ENCODE peak calls at places on chromosomes 1 and 21, in six cellular contexts. One of them, this sample, is unnamed.

GRCh38 chr1:195237161-195237889 is 1370.9 kb downstream of the KCNT2 start:
- DNase-seq in lower lobe of right lung: no peak
- DNase-seq in neural crest cell: no peak
- DNase-seq in CD8-positive, alpha-beta T cell: no peak
- DNase-seq in stomach: no peak
- DNase-seq in OCI-LY7: no peak
- DNase-seq in this sample: no peak

GRCh38 chr1:180603223-180603849 is 28.5 kb upstream of the XPR1 start:
- DNase-seq in CD8-positive, alpha-beta T cell: no peak
- DNase-seq in neural crest cell: no peak
- DNase-seq in stomach: no peak
- DNase-seq in lower lobe of right lung: no peak
- DNase-seq in OCI-LY7: no peak
- DNase-seq in this sample: no peak

GRCh38 chr1:235225299-235225698 is 64.2 kb upstream of the RBM34 start:
- DNase-seq in stomach: no peak
- DNase-seq in CD8-positive, alpha-beta T cell: no peak
- DNase-seq in lower lobe of right lung: no peak
- DNase-seq in neural crest cell: no peak
- DNase-seq in OCI-LY7: no peak
- DNase-seq in this sample: no peak

GRCh38 chr1:209755926-209756607 is at the start of gene TRAF3IP3:
- DNase-seq in neural crest cell: no peak
- DNase-seq in OCI-LY7: peak; percentile 86
- DNase-seq in CD8-positive, alpha-beta T cell: peak; percentile 72
- DNase-seq in lower lobe of right lung: peak; percentile 61
- DNase-seq in stomach: peak; percentile 52
- DNase-seq in this sample: peak; percentile 76

GRCh38 chr21:27062441-27062840 is 95.6 kb upstream of the ADAMTS5 start:
- DNase-seq in neural crest cell: no peak
- DNase-seq in stomach: no peak
- DNase-seq in OCI-LY7: no peak
- DNase-seq in CD8-positive, alpha-beta T cell: no peak
- DNase-seq in lower lobe of right lung: no peak
- DNase-seq in this sample: no peak

GRCh38 chr1:53552146-53552940 is 93.1 kb downstream of the DMRTB1 start:
- DNase-seq in lower lobe of right lung: peak; percentile 42
- DNase-seq in OCI-LY7: no peak
- DNase-seq in neural crest cell: no peak
- DNase-seq in stomach: no peak
- DNase-seq in CD8-positive, alpha-beta T cell: peak; percentile 0
- DNase-seq in this sample: no peak

GRCh38 chr1:19768321-19769210 is 31.1 kb downstream of the TMCO4 start:
- DNase-seq in stomach: no peak
- DNase-seq in lower lobe of right lung: no peak
- DNase-seq in neural crest cell: no peak
- DNase-seq in OCI-LY7: no peak
- DNase-seq in CD8-positive, alpha-beta T cell: no peak
- DNase-seq in this sample: no peak

GRCh38 chr1:37764888-37765441 is at the start of gene EPHA10:
- DNase-seq in stomach: no peak
- DNase-seq in CD8-positive, alpha-beta T cell: no peak
- DNase-seq in OCI-LY7: no peak
- DNase-seq in neural crest cell: peak; percentile 35
- DNase-seq in lower lobe of right lung: no peak
- DNase-seq in this sample: no peak

GRCh38 chr1:217026506-217026905 is 303.3 kb upstream of the ESRRG start:
- DNase-seq in stomach: no peak
- DNase-seq in lower lobe of right lung: no peak
- DNase-seq in OCI-LY7: no peak
- DNase-seq in CD8-positive, alpha-beta T cell: no peak
- DNase-seq in neural crest cell: no peak
- DNase-seq in this sample: no peak

GRCh38 chr1:81780705-81781454 is 19.9 kb upstream of the ADGRL2 start:
- DNase-seq in OCI-LY7: no peak
- DNase-seq in neural crest cell: no peak
- DNase-seq in lower lobe of right lung: no peak
- DNase-seq in CD8-positive, alpha-beta T cell: no peak
- DNase-seq in stomach: no peak
- DNase-seq in this sample: no peak

GRCh38 chr1:14113271-14113670 is 413.3 kb downstream of the PRDM2 start:
- DNase-seq in stomach: no peak
- DNase-seq in OCI-LY7: no peak
- DNase-seq in lower lobe of right lung: no peak
- DNase-seq in neural crest cell: no peak
- DNase-seq in CD8-positive, alpha-beta T cell: no peak
- DNase-seq in this sample: no peak

GRCh38 chr1:14112613-14113012 is 412.6 kb downstream of the PRDM2 start:
- DNase-seq in neural crest cell: no peak
- DNase-seq in OCI-LY7: no peak
- DNase-seq in lower lobe of right lung: no peak
- DNase-seq in stomach: no peak
- DNase-seq in CD8-positive, alpha-beta T cell: no peak
- DNase-seq in this sample: no peak

GRCh38 chr1:14111121-14111520 is 411.1 kb downstream of the PRDM2 start:
- DNase-seq in neural crest cell: no peak
- DNase-seq in lower lobe of right lung: no peak
- DNase-seq in CD8-positive, alpha-beta T cell: no peak
- DNase-seq in stomach: no peak
- DNase-seq in OCI-LY7: no peak
- DNase-seq in this sample: no peak

GRCh38 chr1:14115976-14116375 is 416.0 kb downstream of the PRDM2 start:
- DNase-seq in neural crest cell: no peak
- DNase-seq in CD8-positive, alpha-beta T cell: no peak
- DNase-seq in lower lobe of right lung: no peak
- DNase-seq in stomach: no peak
- DNase-seq in OCI-LY7: no peak
- DNase-seq in this sample: no peak

GRCh38 chr1:14113841-14114567 is 414.0 kb downstream of the PRDM2 start:
- DNase-seq in lower lobe of right lung: peak; percentile 46
- DNase-seq in OCI-LY7: peak; percentile 92
- DNase-seq in stomach: no peak
- DNase-seq in neural crest cell: peak; percentile 47
- DNase-seq in CD8-positive, alpha-beta T cell: no peak
- DNase-seq in this sample: peak; percentile 29
- TF ChIP-seq CTCF in lower lobe of right lung: peak; percentile 60
- TF ChIP-seq CTCF in OCI-LY7: peak; percentile 94
- TF ChIP-seq CTCF in stomach: no peak
- TF ChIP-seq CTCF in neural crest cell: peak; percentile 73
- TF ChIP-seq CTCF in CD8-positive, alpha-beta T cell: no peak
- TF ChIP-seq CTCF in this sample: no peak

GRCh38 chr1:220544901-220545303 is 17.0 kb downstream of the MARK1 start:
- DNase-seq in OCI-LY7: peak; percentile 1
- DNase-seq in lower lobe of right lung: no peak
- DNase-seq in neural crest cell: no peak
- DNase-seq in stomach: no peak
- DNase-seq in CD8-positive, alpha-beta T cell: no peak
- DNase-seq in this sample: no peak
- TF ChIP-seq CTCF in OCI-LY7: peak; percentile 40
- TF ChIP-seq CTCF in lower lobe of right lung: no peak
- TF ChIP-seq CTCF in neural crest cell: peak; percentile 34
- TF ChIP-seq CTCF in stomach: peak; percentile 11
- TF ChIP-seq CTCF in CD8-positive, alpha-beta T cell: no peak
- TF ChIP-seq CTCF in this sample: peak; percentile 3

GRCh38 chr1:23848673-23849616 is 19.1 kb downstream of the FUCA1 start:
- DNase-seq in OCI-LY7: no peak
- DNase-seq in lower lobe of right lung: no peak
- DNase-seq in neural crest cell: no peak
- DNase-seq in stomach: no peak
- DNase-seq in CD8-positive, alpha-beta T cell: no peak
- DNase-seq in this sample: no peak

GRCh38 chr1:23854568-23854967 is 13.5 kb downstream of the FUCA1 start:
- DNase-seq in stomach: no peak
- DNase-seq in OCI-LY7: peak; percentile 54
- DNase-seq in lower lobe of right lung: no peak
- DNase-seq in CD8-positive, alpha-beta T cell: no peak
- DNase-seq in neural crest cell: no peak
- DNase-seq in this sample: no peak
- TF ChIP-seq CTCF in stomach: no peak
- TF ChIP-seq CTCF in OCI-LY7: peak; percentile 77
- TF ChIP-seq CTCF in lower lobe of right lung: no peak
- TF ChIP-seq CTCF in CD8-positive, alpha-beta T cell: no peak
- TF ChIP-seq CTCF in neural crest cell: no peak
- TF ChIP-seq CTCF in this sample: no peak

DNA sequence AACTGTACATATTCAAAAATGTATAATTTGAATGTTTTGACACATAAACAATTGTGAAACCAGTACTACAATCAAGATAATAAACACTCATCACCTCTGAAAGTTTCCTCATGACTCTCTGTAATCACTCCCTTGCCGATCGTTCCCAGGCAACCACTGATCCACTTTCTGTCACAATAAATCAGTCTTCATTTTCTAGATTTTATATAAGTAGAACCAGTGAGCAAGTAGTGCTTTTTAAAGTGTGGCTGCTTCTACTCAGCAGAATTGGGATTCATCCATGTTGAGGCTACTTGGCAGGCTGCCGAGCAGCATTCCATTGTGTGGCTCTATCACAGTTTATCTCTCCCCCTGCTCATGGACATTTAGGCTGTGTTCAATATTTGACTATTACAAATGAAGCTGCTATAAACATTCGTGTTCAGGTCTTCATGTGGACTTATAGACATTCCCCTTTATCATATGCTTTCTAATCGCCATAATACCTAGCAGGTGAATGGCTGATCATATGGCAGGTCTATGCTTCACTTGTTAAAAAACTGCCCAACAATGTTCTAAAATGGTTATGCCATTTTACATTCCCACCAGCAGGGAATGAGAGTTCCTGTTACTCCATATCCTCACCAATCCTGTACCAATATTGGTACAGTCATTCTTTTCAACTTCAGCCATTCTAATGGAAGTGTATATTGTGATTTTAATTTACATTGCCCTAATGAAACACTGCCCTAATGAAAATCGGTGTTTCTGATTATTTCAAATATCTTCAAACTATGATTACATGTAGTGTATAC is 20.5 kb downstream of the TEX38 start:
- DNase-seq in lower lobe of right lung: no peak
- DNase-seq in stomach: no peak
- DNase-seq in OCI-LY7: no peak
- DNase-seq in CD8-positive, alpha-beta T cell: no peak
- DNase-seq in neural crest cell: no peak
- DNase-seq in this sample: no peak
- TF ChIP-seq CTCF in lower lobe of right lung: no peak
- TF ChIP-seq CTCF in stomach: no peak
- TF ChIP-seq CTCF in OCI-LY7: no peak
- TF ChIP-seq CTCF in CD8-positive, alpha-beta T cell: no peak
- TF ChIP-seq CTCF in neural crest cell: peak; percentile 63
- TF ChIP-seq CTCF in this sample: no peak

GRCh38 chr1:155063550-155064108 is at the start of gene EFNA4:
- DNase-seq in CD8-positive, alpha-beta T cell: peak; percentile 79
- DNase-seq in OCI-LY7: peak; percentile 93
- DNase-seq in lower lobe of right lung: peak; percentile 90
- DNase-seq in neural crest cell: peak; percentile 80
- DNase-seq in stomach: peak; percentile 87
- DNase-seq in this sample: peak; percentile 95

GRCh38 chr1:155062151-155062686 is 1.3 kb upstream of the EFNA4 start:
- DNase-seq in OCI-LY7: peak; percentile 78
- DNase-seq in lower lobe of right lung: no peak
- DNase-seq in neural crest cell: no peak
- DNase-seq in stomach: no peak
- DNase-seq in CD8-positive, alpha-beta T cell: no peak
- DNase-seq in this sample: no peak

GRCh38 chr1:155064109-155064812 is 721 bp downstream of the EFNA4 start:
- DNase-seq in neural crest cell: no peak
- DNase-seq in CD8-positive, alpha-beta T cell: no peak
- DNase-seq in OCI-LY7: peak; percentile 58
- DNase-seq in lower lobe of right lung: no peak
- DNase-seq in stomach: no peak
- DNase-seq in this sample: peak; percentile 75

GRCh38 chr1:155061381-155062150 is 2.0 kb upstream of the EFNA4 start:
- DNase-seq in lower lobe of right lung: peak; percentile 88
- DNase-seq in OCI-LY7: peak; percentile 97
- DNase-seq in stomach: peak; percentile 91
- DNase-seq in CD8-positive, alpha-beta T cell: peak; percentile 99
- DNase-seq in neural crest cell: peak; percentile 99
- DNase-seq in this sample: peak; percentile 92

DNA sequence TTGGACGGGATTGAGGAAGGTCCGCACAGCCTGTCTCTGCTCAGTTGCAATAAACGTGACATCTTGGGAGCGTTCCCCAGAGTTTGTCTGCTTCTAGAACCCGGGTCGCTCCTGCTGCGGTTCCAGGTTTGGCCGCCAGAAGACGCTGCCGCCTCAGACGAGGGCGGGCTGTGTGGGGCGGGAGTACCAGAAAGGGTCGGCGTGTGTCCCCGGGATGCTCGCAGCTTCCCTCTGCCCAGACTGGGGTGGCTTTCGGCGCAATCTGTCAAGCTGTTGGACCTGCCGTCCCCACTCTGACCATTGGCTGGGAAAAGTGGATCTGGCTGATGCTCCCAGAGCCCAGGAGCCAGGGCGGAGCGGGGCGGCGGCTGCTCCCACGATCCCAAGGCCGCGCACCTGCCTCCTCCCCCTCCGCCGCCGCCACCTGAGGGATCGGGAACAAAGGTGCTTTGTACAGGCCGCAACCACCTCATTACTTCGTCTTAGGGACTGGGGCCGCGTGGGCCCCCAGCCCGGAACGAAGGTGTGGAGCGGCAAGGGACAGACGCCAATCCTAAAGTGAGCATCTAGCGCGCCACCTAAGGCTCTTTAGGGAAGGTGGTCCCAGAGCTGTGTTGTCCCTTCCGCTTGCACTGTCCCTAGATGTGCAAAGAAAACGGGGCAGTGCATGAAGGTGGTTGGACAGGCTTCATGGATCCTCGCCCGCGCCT is 683 bp upstream of the EFNA4 start:
- DNase-seq in OCI-LY7: peak; percentile 84
- DNase-seq in stomach: peak; percentile 69
- DNase-seq in CD8-positive, alpha-beta T cell: peak; percentile 75
- DNase-seq in lower lobe of right lung: peak; percentile 74
- DNase-seq in neural crest cell: peak; percentile 91
- DNase-seq in this sample: peak; percentile 88
- TF ChIP-seq CTCF in OCI-LY7: peak; percentile 82
- TF ChIP-seq CTCF in stomach: peak; percentile 78
- TF ChIP-seq CTCF in CD8-positive, alpha-beta T cell: peak; percentile 94
- TF ChIP-seq CTCF in lower lobe of right lung: peak; percentile 72
- TF ChIP-seq CTCF in neural crest cell: peak; percentile 80
- TF ChIP-seq CTCF in this sample: peak; percentile 88

GRCh38 chr1:204859885-204860284 is 10.8 kb upstream of the NFASC start:
- DNase-seq in OCI-LY7: no peak
- DNase-seq in neural crest cell: no peak
- DNase-seq in stomach: no peak
- DNase-seq in CD8-positive, alpha-beta T cell: no peak
- DNase-seq in lower lobe of right lung: no peak
- DNase-seq in this sample: no peak
- TF ChIP-seq CTCF in OCI-LY7: no peak
- TF ChIP-seq CTCF in neural crest cell: no peak
- TF ChIP-seq CTCF in stomach: no peak
- TF ChIP-seq CTCF in CD8-positive, alpha-beta T cell: no peak
- TF ChIP-seq CTCF in lower lobe of right lung: no peak
- TF ChIP-seq CTCF in this sample: no peak

GRCh38 chr21:37712204-37712934 is 203.9 kb downstream of the KCNJ6 start:
- DNase-seq in neural crest cell: peak; percentile 79
- DNase-seq in CD8-positive, alpha-beta T cell: no peak
- DNase-seq in OCI-LY7: peak; percentile 68
- DNase-seq in lower lobe of right lung: peak; percentile 72
- DNase-seq in stomach: peak; percentile 67
- DNase-seq in this sample: peak; percentile 69
- TF ChIP-seq CTCF in neural crest cell: peak; percentile 87
- TF ChIP-seq CTCF in CD8-positive, alpha-beta T cell: peak; percentile 25
- TF ChIP-seq CTCF in OCI-LY7: peak; percentile 84
- TF ChIP-seq CTCF in lower lobe of right lung: peak; percentile 71
- TF ChIP-seq CTCF in stomach: peak; percentile 51
- TF ChIP-seq CTCF in this sample: peak; percentile 93

GRCh38 chr1:17574502-17574901 is 35.0 kb downstream of the ARHGEF10L start:
- DNase-seq in neural crest cell: peak; percentile 22
- DNase-seq in stomach: no peak
- DNase-seq in OCI-LY7: no peak
- DNase-seq in CD8-positive, alpha-beta T cell: no peak
- DNase-seq in lower lobe of right lung: no peak
- DNase-seq in this sample: no peak
- TF ChIP-seq CTCF in neural crest cell: peak; percentile 41
- TF ChIP-seq CTCF in stomach: no peak
- TF ChIP-seq CTCF in OCI-LY7: peak; percentile 13
- TF ChIP-seq CTCF in CD8-positive, alpha-beta T cell: no peak
- TF ChIP-seq CTCF in lower lobe of right lung: no peak
- TF ChIP-seq CTCF in this sample: no peak